ENCODE peak calls at places on chromosomes 16 and 17, in seven cellular contexts. I is neural progenitor cell, E is AG04450, K is ascending aorta, P is lower lobe of right lung, T is adrenal gland, H is nephron progenitor cell. A is an unnamed sample.

GRCh38 chr16:17467923-17468540 is 2.7 kb downstream of the XYLT1 start:
- DNase-seq in T (peak; percentile 70), H (peak; percentile 70), I (peak; percentile 84), E (peak; percentile 32), K (peak; percentile 82), P (no peak), A (peak; percentile 59)

GRCh38 chr17:4607773-4608187 is 23.5 kb downstream of the SMTNL2 start:
- DNase-seq in T (peak; percentile 73), H (no peak), I (no peak), K (no peak), P (peak; percentile 75), E (no peak), A (no peak)

GRCh38 chr16:52016387-52016786 is 530.6 kb downstream of the TOX3 start:
- DNase-seq in P (no peak), I (no peak), H (no peak), T (no peak), E (no peak), K (no peak), A (no peak)

GRCh38 chr17:76710863-76711611 is at the start of gene MXRA7:
- DNase-seq in T (peak; percentile 88), K (peak; percentile 88), H (peak; percentile 77), I (peak; percentile 87), P (peak; percentile 79), E (no peak), A (peak; percentile 65)

GRCh38 chr17:61809816-61810392 is 53.4 kb downstream of the BRIP1 start:
- DNase-seq in P (no peak), H (no peak), E (no peak), T (no peak), I (no peak), K (no peak), A (no peak)

GRCh38 chr17:17547210-17547764 is 44.2 kb downstream of the PEMT start:
- DNase-seq in I (no peak), T (no peak), P (no peak), H (no peak), K (no peak), E (no peak), A (no peak)

GRCh38 chr17:31388770-31389672 is 2.5 kb upstream of the RAB11FIP4 start:
- DNase-seq in K (no peak), P (no peak), T (no peak), H (peak; percentile 68), E (no peak), I (peak; percentile 70), A (no peak)

GRCh38 chr17:1779571-1780074 is 17.8 kb downstream of the SERPINF1 start:
- DNase-seq in H (no peak), I (no peak), T (no peak), K (peak; percentile 86), P (peak; percentile 71), E (peak; percentile 90), A (no peak)

GRCh38 chr16:49713770-49714169 is 142.1 kb downstream of the ZNF423 start:
- DNase-seq in H (no peak), T (no peak), P (no peak), I (no peak), E (no peak), K (no peak), A (no peak)

GRCh38 chr17:51435171-51435552 is 174.8 kb downstream of the UTP18 start:
- DNase-seq in H (no peak), T (no peak), I (no peak), E (no peak), K (no peak), P (no peak), A (no peak)

GRCh38 chr16:24119807-24120206 is 136.3 kb upstream of the CACNG3 start:
- DNase-seq in I (no peak), K (no peak), E (no peak), P (no peak), T (no peak), H (no peak), A (no peak)

GRCh38 chr17:67725232-67726206 is 7.8 kb downstream of the NOL11 start:
- DNase-seq in H (no peak), E (no peak), T (no peak), P (no peak), I (no peak), K (no peak), A (no peak)

GRCh38 chr17:65190467-65191095 is 53.4 kb downstream of the RGS9 start:
- DNase-seq in E (no peak), K (no peak), P (no peak), H (no peak), I (no peak), T (no peak), A (no peak)

GRCh38 chr17:20896153-20896649 is 146.6 kb downstream of the USP22 start:
- DNase-seq in H (no peak), E (no peak), T (peak; percentile 23), P (no peak), K (no peak), I (no peak), A (no peak)

GRCh38 chr16:20904507-20905079 is 4.0 kb downstream of the LYRM1 start:
- DNase-seq in K (no peak), I (no peak), H (no peak), P (no peak), E (no peak), T (no peak), A (no peak)

GRCh38 chr17:39246274-39246673 is 20.5 kb upstream of the STAC2 start:
- DNase-seq in E (no peak), H (no peak), I (no peak), K (no peak), P (no peak), T (no peak), A (no peak)
- TF ChIP-seq CTCF in E (peak; percentile 20), H (no peak), I (no peak), K (no peak), P (no peak), T (no peak), A (no peak)

DNA sequence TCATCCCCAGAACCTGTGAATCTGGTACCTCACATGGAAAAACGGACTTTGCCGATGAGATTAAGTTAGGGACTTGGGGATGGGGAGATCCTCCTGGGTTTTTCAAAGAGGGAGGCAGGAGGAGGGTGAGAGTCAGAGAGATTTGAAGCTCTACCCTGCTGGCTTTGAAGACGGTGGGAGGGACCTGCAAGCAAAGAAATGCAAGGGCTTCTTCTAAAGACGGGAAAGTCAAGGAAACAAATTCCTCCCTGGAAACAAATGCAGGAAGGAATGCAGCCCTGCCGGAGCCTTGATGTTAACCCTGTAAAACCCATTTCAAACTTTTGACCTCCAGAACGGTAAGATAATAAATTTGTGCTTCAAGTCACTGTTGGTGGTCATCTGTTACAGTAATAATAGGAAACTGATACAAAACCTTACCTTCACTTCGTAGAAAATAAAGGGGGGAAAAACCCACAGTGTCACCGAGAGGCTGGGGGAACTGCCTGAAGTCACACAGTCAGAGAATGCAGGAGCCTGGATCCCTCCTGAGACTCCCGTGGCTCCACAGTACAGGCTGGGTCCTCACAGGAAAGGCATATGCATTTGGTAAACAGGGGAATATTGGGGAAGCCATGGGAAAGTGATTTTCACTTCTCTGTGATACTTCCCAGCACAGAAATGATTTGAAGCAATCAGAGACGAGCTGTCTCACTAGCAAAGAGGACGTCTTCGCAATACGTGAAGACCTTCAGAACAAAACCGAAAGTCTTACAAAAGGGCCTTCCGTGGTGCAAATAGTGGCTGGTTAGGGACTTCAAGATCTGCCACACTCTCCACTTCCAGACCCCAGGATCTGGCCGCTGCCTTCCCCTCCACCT is 58.9 kb upstream of the CLEC3A start:
- DNase-seq in I (peak; percentile 35), H (no peak), K (no peak), T (no peak), E (no peak), P (no peak), A (no peak)
- TF ChIP-seq CTCF in I (no peak), H (no peak), K (no peak), T (no peak), E (no peak), P (no peak), A (no peak)

GRCh38 chr17:3039748-3040147 is 23.7 kb downstream of the OR1D5 start:
- DNase-seq in K (no peak), E (no peak), T (no peak), P (no peak), H (no peak), I (no peak), A (no peak)

GRCh38 chr17:3038941-3039340 is 24.5 kb downstream of the OR1D5 start:
- DNase-seq in K (no peak), I (no peak), P (no peak), E (no peak), T (no peak), H (no peak), A (no peak)

GRCh38 chr17:3040882-3041281 is 22.5 kb downstream of the OR1D5 start:
- DNase-seq in E (no peak), H (no peak), P (peak; percentile 10), T (no peak), I (no peak), K (no peak), A (no peak)

GRCh38 chr17:3046753-3047152 is 16.7 kb downstream of the OR1D5 start:
- DNase-seq in H (no peak), E (no peak), P (no peak), T (no peak), K (no peak), I (no peak), A (no peak)

DNA sequence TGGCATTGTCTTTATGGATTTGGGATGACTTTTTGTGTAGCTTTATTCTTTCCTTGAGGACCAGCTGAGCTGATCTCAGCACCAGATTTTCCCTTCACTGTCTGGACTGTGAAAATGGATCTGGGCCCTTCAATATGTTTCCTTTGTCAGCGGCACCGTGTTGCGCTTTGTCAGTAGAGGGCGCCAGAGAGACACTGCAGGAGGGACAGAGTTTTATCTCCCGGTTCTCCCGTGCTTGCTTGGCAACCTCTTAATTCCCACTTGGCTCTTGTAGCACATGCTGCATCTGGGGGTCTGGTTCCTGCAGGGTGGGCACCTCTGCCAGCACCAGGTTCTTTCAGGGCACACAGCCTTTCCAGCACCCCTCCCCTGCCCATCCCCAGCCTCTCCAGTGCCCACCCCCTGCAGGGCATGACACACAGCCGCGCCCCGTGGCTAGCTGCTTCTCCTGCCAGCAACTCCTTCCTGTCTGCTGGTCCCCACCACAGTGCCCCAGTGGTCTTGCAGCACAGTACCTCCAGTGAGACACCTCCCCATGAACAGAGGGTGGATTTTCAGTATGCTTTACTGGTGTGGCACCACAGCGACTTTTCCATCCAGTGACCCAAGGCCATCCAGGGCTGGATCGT is 19.6 kb downstream of the OR1D5 start:
- DNase-seq in E (no peak), I (peak; percentile 39), K (no peak), H (no peak), T (no peak), P (no peak), A (no peak)
- TF ChIP-seq CTCF in E (no peak), I (peak; percentile 34), K (no peak), H (no peak), T (no peak), P (no peak), A (peak; percentile 33)

GRCh38 chr16:25135239-25135878 is 23.8 kb downstream of the LCMT1 start:
- DNase-seq in P (no peak), T (no peak), E (peak; percentile 63), H (no peak), K (no peak), I (no peak), A (no peak)
- TF ChIP-seq CTCF in P (no peak), T (no peak), E (peak; percentile 67), H (no peak), K (no peak), I (no peak), A (no peak)

DNA sequence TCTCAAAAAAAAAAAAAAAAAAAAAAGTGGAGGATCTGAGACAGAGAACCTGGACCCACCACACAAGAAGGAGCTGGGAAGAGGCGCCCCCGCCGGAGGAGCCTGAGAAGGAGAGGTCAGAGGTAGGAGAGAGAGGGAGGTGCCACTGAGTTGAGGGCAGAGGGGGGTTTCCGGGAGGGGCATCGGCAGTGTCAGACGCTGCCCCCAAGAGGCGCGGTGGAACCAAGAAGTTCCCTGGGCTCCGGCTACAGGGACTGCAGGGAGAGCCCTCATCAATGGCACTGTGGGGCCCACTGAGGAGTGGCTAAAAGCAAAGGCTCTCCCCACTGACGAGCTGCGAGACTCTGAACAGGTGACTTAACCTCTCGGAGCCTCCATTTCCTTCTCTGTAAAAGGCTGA is 4.2 kb downstream of the CCDC42 start:
- DNase-seq in P (no peak), I (peak; percentile 36), T (no peak), H (no peak), E (no peak), K (no peak), A (no peak)
- TF ChIP-seq CTCF in P (no peak), I (no peak), T (no peak), H (no peak), E (peak; percentile 2), K (no peak), A (no peak)

A was measured in progenitor cell of endocrine pancreas.